ENCODE peak calls at places on chromosomes 7 and 10, in four cellular contexts. Q, C, U and A are unnamed samples.

GRCh38 chr7:26787696-26788095 is 76.7 kb downstream of the SKAP2 start:
- DNase-seq in Q (no peak), U (no peak), C (no peak), A (no peak)

GRCh38 chr7:114414151-114415053 is at the start of gene FOXP2:
- DNase-seq in U (no peak), Q (no peak), C (no peak), A (no peak)

GRCh38 chr10:124524991-124525653 is 63.5 kb downstream of the LHPP start:
- DNase-seq in U (no peak), Q (no peak), C (no peak), A (no peak)

GRCh38 chr7:105713488-105714465 is 132.5 kb upstream of the EFCAB10 start:
- DNase-seq in C (no peak), Q (no peak), U (no peak), A (no peak)

GRCh38 chr10:97425964-97426775 is at the start of gene PGAM1:
- DNase-seq in Q (peak), C (peak), U (peak), A (peak)

GRCh38 chr7:90709501-90710465 is 113.7 kb downstream of the CDK14 start:
- DNase-seq in C (no peak), Q (peak), U (no peak), A (peak)

GRCh38 chr10:97676770-97677581 is 10.1 kb downstream of the AVPI1 start:
- DNase-seq in C (peak), U (no peak), Q (peak), A (no peak)

GRCh38 chr10:29735628-29736324 is 101.0 kb upstream of the SVIL start:
- DNase-seq in C (peak), U (peak), Q (peak), A (peak)

GRCh38 chr10:43371418-43371817 is at the start of gene FXYD4:
- DNase-seq in Q (no peak), C (peak), U (no peak), A (no peak)

GRCh38 chr10:12614390-12615003 is 265.1 kb downstream of the CAMK1D start:
- DNase-seq in Q (no peak), C (no peak), U (no peak), A (no peak)

GRCh38 chr10:4595920-4596319 is 230.1 kb upstream of the AKR1E2 start:
- DNase-seq in U (no peak), C (no peak), Q (no peak), A (no peak)

GRCh38 chr10:477620-478019 is 211.8 kb downstream of the DIP2C start:
- DNase-seq in U (no peak), Q (no peak), C (no peak), A (no peak)

GRCh38 chr7:32102432-32102851 is 32.2 kb upstream of the PDE1C start:
- DNase-seq in U (no peak), Q (no peak), C (no peak), A (no peak)
- TF ChIP-seq CTCF in U (no peak), Q (no peak), C (no peak), A (no peak)

GRCh38 chr10:11143240-11143639 is 125.6 kb downstream of the CELF2 start:
- DNase-seq in Q (no peak), C (no peak), U (no peak), A (no peak)
- TF ChIP-seq CTCF in Q (no peak), C (no peak), U (no peak), A (no peak)

GRCh38 chr7:149664666-149665065 is 108.7 kb downstream of the ZNF467 start:
- DNase-seq in C (no peak), Q (no peak), U (no peak), A (no peak)

GRCh38 chr7:149670288-149670687 is 103.1 kb downstream of the ZNF467 start:
- DNase-seq in C (no peak), Q (no peak), U (no peak), A (no peak)

GRCh38 chr7:149666360-149666905 is 107.0 kb downstream of the ZNF467 start:
- DNase-seq in C (no peak), Q (no peak), U (no peak), A (no peak)

GRCh38 chr7:149673006-149673405 is 100.4 kb downstream of the ZNF467 start:
- DNase-seq in U (no peak), C (no peak), Q (no peak), A (no peak)

GRCh38 chr7:149669121-149669818 is 104.1 kb downstream of the ZNF467 start:
- DNase-seq in C (no peak), Q (no peak), U (no peak), A (no peak)
- TF ChIP-seq CTCF in C (peak), Q (no peak), U (peak), A (no peak)

DNA sequence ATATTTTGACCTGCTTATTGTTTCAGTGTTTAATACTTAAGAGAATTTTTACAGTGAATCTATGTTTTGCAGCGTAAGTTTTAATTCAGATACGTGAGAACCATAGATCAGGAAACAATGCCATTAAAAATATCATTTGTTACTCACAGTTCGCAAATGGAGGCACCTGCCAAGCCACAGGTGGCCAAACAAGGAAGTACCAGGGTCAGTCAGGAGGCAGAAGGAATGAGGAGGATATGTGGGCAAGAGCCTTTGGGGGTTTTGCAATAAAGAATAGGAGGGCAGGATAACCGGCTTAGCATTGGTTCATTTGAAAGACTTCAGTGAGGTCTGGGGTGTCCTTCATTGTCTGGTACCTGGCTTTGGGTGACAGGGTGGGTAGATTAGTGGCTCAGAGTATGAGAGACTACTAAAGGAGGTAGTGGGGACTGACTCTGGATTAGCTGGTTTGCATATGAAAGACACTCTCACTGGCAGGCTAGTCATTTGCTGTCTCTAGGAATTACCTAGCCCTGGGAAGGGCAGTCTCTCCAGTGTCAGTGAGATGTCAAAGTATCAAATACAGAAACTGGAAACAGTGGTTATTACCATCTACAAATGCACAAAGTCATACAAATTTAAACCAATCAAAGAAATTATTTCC is 132.2 kb upstream of the CAV2 start:
- DNase-seq in Q (no peak), C (peak), U (no peak), A (no peak)
- TF ChIP-seq CTCF in Q (no peak), C (no peak), U (no peak), A (no peak)

GRCh38 chr10:48236199-48236621 is 38.3 kb downstream of the FRMPD2 start:
- DNase-seq in Q (no peak), C (no peak), U (no peak), A (no peak)
- TF ChIP-seq CTCF in Q (no peak), C (no peak), U (no peak), A (no peak)

DNA sequence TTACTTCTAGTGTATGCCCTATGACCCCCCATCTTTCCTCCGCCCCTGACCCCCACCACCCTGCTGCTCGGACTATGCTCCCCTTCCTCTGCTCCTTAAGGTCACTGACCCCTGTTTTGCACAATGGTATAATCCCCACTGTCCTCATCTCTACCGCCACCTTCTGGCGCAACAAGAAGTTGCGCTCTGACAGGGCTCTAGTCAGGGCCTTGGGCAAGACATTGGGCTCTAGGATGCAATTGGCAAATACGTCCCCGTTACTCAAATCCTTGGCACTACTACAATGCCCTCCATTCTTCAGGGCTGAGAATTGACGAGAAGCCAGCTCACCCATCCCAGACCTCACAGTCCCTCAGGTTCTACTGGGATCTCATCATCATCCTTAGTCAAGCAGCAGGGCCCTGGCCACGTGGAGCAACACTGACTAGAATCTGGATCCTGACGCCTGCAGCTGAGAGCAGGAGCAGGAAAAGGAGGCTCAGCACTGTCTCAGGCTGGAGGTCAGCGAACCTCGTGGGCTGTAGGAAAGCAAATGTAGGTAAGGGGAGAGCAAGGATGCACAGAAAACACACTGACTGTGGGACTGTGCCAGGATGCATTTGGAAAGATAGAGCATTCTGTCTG is 10.6 kb downstream of the LRIT2 start:
- DNase-seq in Q (no peak), C (no peak), U (peak), A (no peak)
- TF ChIP-seq CTCF in Q (no peak), C (no peak), U (peak), A (no peak)

GRCh38 chr7:30511494-30511893 is 6.9 kb upstream of the GGCT start:
- DNase-seq in C (no peak), Q (no peak), U (no peak), A (no peak)

GRCh38 chr7:30513762-30514161 is 9.1 kb upstream of the GGCT start:
- DNase-seq in Q (no peak), C (no peak), U (no peak), A (no peak)

GRCh38 chr7:30510124-30511074 is 5.8 kb upstream of the GGCT start:
- DNase-seq in Q (no peak), C (peak), U (peak), A (no peak)

GRCh38 chr7:30514177-30514576 is 9.5 kb upstream of the GGCT start:
- DNase-seq in U (no peak), Q (no peak), C (no peak), A (no peak)

GRCh38 chr7:30511973-30512662 is 7.5 kb upstream of the GGCT start:
- DNase-seq in Q (no peak), C (no peak), U (no peak), A (no peak)
- TF ChIP-seq CTCF in Q (no peak), C (no peak), U (no peak), A (no peak)